ENCODE peak calls at places on chromosomes 13 and 19, in four cellular contexts. One of them, this sample, is unnamed.

GRCh38 chr13:20006206-20006605 is 47.7 kb downstream of the ZMYM2 start:
- DNase-seq in left lung: no peak
- DNase-seq in fibroblast of gingiva: peak
- DNase-seq in lung microvascular endothelial cell: no peak
- DNase-seq in this sample: no peak

GRCh38 chr13:46630419-46631183 is 77.6 kb downstream of the LRCH1 start:
- DNase-seq in lung microvascular endothelial cell: no peak
- DNase-seq in left lung: no peak
- DNase-seq in fibroblast of gingiva: no peak
- DNase-seq in this sample: no peak

GRCh38 chr19:23273594-23274412 is 23.6 kb upstream of the ZNF724 start:
- DNase-seq in fibroblast of gingiva: peak
- DNase-seq in left lung: peak
- DNase-seq in lung microvascular endothelial cell: peak
- DNase-seq in this sample: peak

GRCh38 chr13:50358715-50359367 is 343.6 kb downstream of the KCNRG start:
- DNase-seq in left lung: no peak
- DNase-seq in fibroblast of gingiva: no peak
- DNase-seq in lung microvascular endothelial cell: no peak
- DNase-seq in this sample: no peak

GRCh38 chr13:42350141-42350540 is 78.2 kb downstream of the AKAP11 start:
- DNase-seq in lung microvascular endothelial cell: no peak
- DNase-seq in fibroblast of gingiva: no peak
- DNase-seq in left lung: no peak
- DNase-seq in this sample: no peak

GRCh38 chr19:48603850-48604249 is 2.7 kb upstream of the SPACA4 start:
- DNase-seq in left lung: no peak
- DNase-seq in fibroblast of gingiva: no peak
- DNase-seq in lung microvascular endothelial cell: no peak
- DNase-seq in this sample: no peak

GRCh38 chr13:113196970-113197737 is 11.3 kb downstream of the PCID2 start:
- DNase-seq in lung microvascular endothelial cell: no peak
- DNase-seq in left lung: no peak
- DNase-seq in fibroblast of gingiva: no peak
- DNase-seq in this sample: no peak

GRCh38 chr19:38005224-38005614 is 98.2 kb downstream of the SIPA1L3 start:
- DNase-seq in left lung: no peak
- DNase-seq in fibroblast of gingiva: no peak
- DNase-seq in lung microvascular endothelial cell: no peak
- DNase-seq in this sample: no peak

GRCh38 chr19:51546650-51547396 is 15.4 kb upstream of the SIGLEC6 start:
- DNase-seq in lung microvascular endothelial cell: peak
- DNase-seq in left lung: no peak
- DNase-seq in fibroblast of gingiva: no peak
- DNase-seq in this sample: no peak

GRCh38 chr13:78736142-78736541 is 77.2 kb upstream of the OBI1 start:
- DNase-seq in lung microvascular endothelial cell: no peak
- DNase-seq in fibroblast of gingiva: no peak
- DNase-seq in left lung: no peak
- DNase-seq in this sample: no peak

GRCh38 chr13:20738616-20739015 is 35.1 kb downstream of the IL17D start:
- DNase-seq in left lung: no peak
- DNase-seq in fibroblast of gingiva: no peak
- DNase-seq in lung microvascular endothelial cell: no peak
- DNase-seq in this sample: no peak

GRCh38 chr13:49023441-49023840 is 47.7 kb downstream of the FNDC3A start:
- DNase-seq in fibroblast of gingiva: peak
- DNase-seq in lung microvascular endothelial cell: no peak
- DNase-seq in left lung: no peak
- DNase-seq in this sample: no peak

GRCh38 chr13:109704771-109705628 is 81.4 kb downstream of the IRS2 start:
- DNase-seq in lung microvascular endothelial cell: no peak
- DNase-seq in fibroblast of gingiva: peak
- DNase-seq in left lung: peak
- DNase-seq in this sample: peak

GRCh38 chr19:18593367-18594095 is 4.9 kb downstream of the REX1BD start:
- DNase-seq in lung microvascular endothelial cell: no peak
- DNase-seq in left lung: no peak
- DNase-seq in fibroblast of gingiva: no peak
- DNase-seq in this sample: no peak

GRCh38 chr19:19594371-19594770 is 24.1 kb downstream of the PBX4 start:
- DNase-seq in lung microvascular endothelial cell: no peak
- DNase-seq in fibroblast of gingiva: no peak
- DNase-seq in left lung: no peak
- DNase-seq in this sample: no peak

GRCh38 chr13:112072531-112073244 is 5.7 kb downstream of the SOX1 start:
- DNase-seq in fibroblast of gingiva: no peak
- DNase-seq in lung microvascular endothelial cell: no peak
- DNase-seq in left lung: no peak
- DNase-seq in this sample: no peak

This sample was measured in left lobe of liver.